ENCODE peak calls at places on chromosomes 5 and 9, in nine cellular contexts. One of them, this sample, is unnamed.

GRCh38 chr5:128038641-128039040 is 44.9 kb upstream of the SLC12A2 start:
- DNase-seq in nephron progenitor cell: no peak
- DNase-seq in glutamatergic neuron: no peak
- DNase-seq in neural crest cell: no peak
- DNase-seq in lower leg skin: no peak
- DNase-seq in MCF 10A: peak; percentile 32
- DNase-seq in GM12864: no peak
- DNase-seq in WERI-Rb-1: no peak
- DNase-seq in AG04449: no peak
- DNase-seq in this sample: no peak

GRCh38 chr9:97518909-97519307 is 17.4 kb downstream of the TMOD1 start:
- DNase-seq in nephron progenitor cell: peak; percentile 29
- DNase-seq in glutamatergic neuron: no peak
- DNase-seq in neural crest cell: no peak
- DNase-seq in lower leg skin: peak; percentile 35
- DNase-seq in MCF 10A: peak; percentile 40
- DNase-seq in GM12864: no peak
- DNase-seq in WERI-Rb-1: no peak
- DNase-seq in AG04449: peak; percentile 31
- DNase-seq in this sample: no peak

GRCh38 chr5:108375768-108376167 is 6.1 kb downstream of the FBXL17 start:
- DNase-seq in nephron progenitor cell: no peak
- DNase-seq in glutamatergic neuron: no peak
- DNase-seq in neural crest cell: no peak
- DNase-seq in lower leg skin: no peak
- DNase-seq in MCF 10A: no peak
- DNase-seq in GM12864: no peak
- DNase-seq in WERI-Rb-1: no peak
- DNase-seq in AG04449: no peak
- DNase-seq in this sample: no peak

GRCh38 chr9:121755581-121755980 is 104.1 kb downstream of the DAB2IP start:
- DNase-seq in nephron progenitor cell: no peak
- DNase-seq in glutamatergic neuron: no peak
- DNase-seq in neural crest cell: no peak
- DNase-seq in lower leg skin: no peak
- DNase-seq in MCF 10A: no peak
- DNase-seq in GM12864: no peak
- DNase-seq in WERI-Rb-1: no peak
- DNase-seq in AG04449: no peak
- DNase-seq in this sample: no peak

GRCh38 chr9:89370593-89370992 is 52.3 kb downstream of the SECISBP2 start:
- DNase-seq in nephron progenitor cell: no peak
- DNase-seq in glutamatergic neuron: no peak
- DNase-seq in neural crest cell: no peak
- DNase-seq in lower leg skin: no peak
- DNase-seq in MCF 10A: no peak
- DNase-seq in GM12864: no peak
- DNase-seq in WERI-Rb-1: no peak
- DNase-seq in AG04449: no peak
- DNase-seq in this sample: no peak

GRCh38 chr5:131221888-131222287 is 42.0 kb upstream of the CDC42SE2 start:
- DNase-seq in nephron progenitor cell: no peak
- DNase-seq in glutamatergic neuron: no peak
- DNase-seq in neural crest cell: no peak
- DNase-seq in lower leg skin: no peak
- DNase-seq in MCF 10A: peak; percentile 41
- DNase-seq in GM12864: no peak
- DNase-seq in WERI-Rb-1: no peak
- DNase-seq in AG04449: no peak
- DNase-seq in this sample: no peak

GRCh38 chr5:139650689-139651501 is 2.7 kb downstream of the CXXC5 start:
- DNase-seq in nephron progenitor cell: peak; percentile 56
- DNase-seq in glutamatergic neuron: no peak
- DNase-seq in neural crest cell: no peak
- DNase-seq in lower leg skin: no peak
- DNase-seq in MCF 10A: no peak
- DNase-seq in GM12864: no peak
- DNase-seq in WERI-Rb-1: peak; percentile 59
- DNase-seq in AG04449: no peak
- DNase-seq in this sample: peak; percentile 16

GRCh38 chr5:133269707-133270106 is 217.9 kb downstream of the HSPA4 start:
- DNase-seq in nephron progenitor cell: no peak
- DNase-seq in glutamatergic neuron: no peak
- DNase-seq in neural crest cell: no peak
- DNase-seq in lower leg skin: no peak
- DNase-seq in MCF 10A: no peak
- DNase-seq in GM12864: no peak
- DNase-seq in WERI-Rb-1: no peak
- DNase-seq in AG04449: no peak
- DNase-seq in this sample: no peak

GRCh38 chr9:108779506-108779905 is 76.3 kb downstream of the ACTL7B start:
- DNase-seq in nephron progenitor cell: no peak
- DNase-seq in glutamatergic neuron: no peak
- DNase-seq in neural crest cell: no peak
- DNase-seq in lower leg skin: no peak
- DNase-seq in MCF 10A: no peak
- DNase-seq in GM12864: no peak
- DNase-seq in WERI-Rb-1: no peak
- DNase-seq in AG04449: no peak
- DNase-seq in this sample: no peak

GRCh38 chr5:176700239-176700847 is 53.1 kb downstream of the TSPAN17 start:
- DNase-seq in nephron progenitor cell: peak; percentile 44
- DNase-seq in glutamatergic neuron: peak; percentile 70
- DNase-seq in neural crest cell: peak; percentile 16
- DNase-seq in lower leg skin: no peak
- DNase-seq in MCF 10A: no peak
- DNase-seq in GM12864: no peak
- DNase-seq in WERI-Rb-1: peak; percentile 73
- DNase-seq in AG04449: no peak
- DNase-seq in this sample: no peak

GRCh38 chr9:136314944-136315343 is 11.1 kb upstream of the CCDC187 start:
- DNase-seq in nephron progenitor cell: no peak
- DNase-seq in glutamatergic neuron: no peak
- DNase-seq in neural crest cell: no peak
- DNase-seq in lower leg skin: no peak
- DNase-seq in MCF 10A: no peak
- DNase-seq in GM12864: no peak
- DNase-seq in WERI-Rb-1: no peak
- DNase-seq in AG04449: no peak
- DNase-seq in this sample: no peak
- TF ChIP-seq CTCF in nephron progenitor cell: no peak
- TF ChIP-seq CTCF in glutamatergic neuron: no peak
- TF ChIP-seq CTCF in neural crest cell: no peak
- TF ChIP-seq CTCF in lower leg skin: no peak
- TF ChIP-seq CTCF in MCF 10A: no peak
- TF ChIP-seq CTCF in GM12864: no peak
- TF ChIP-seq CTCF in WERI-Rb-1: no peak
- TF ChIP-seq CTCF in AG04449: no peak
- TF ChIP-seq CTCF in this sample: no peak

GRCh38 chr9:69292078-69292477 is 32.9 kb upstream of the ENTREP1 start:
- DNase-seq in nephron progenitor cell: no peak
- DNase-seq in glutamatergic neuron: no peak
- DNase-seq in neural crest cell: no peak
- DNase-seq in lower leg skin: no peak
- DNase-seq in MCF 10A: no peak
- DNase-seq in GM12864: no peak
- DNase-seq in WERI-Rb-1: no peak
- DNase-seq in AG04449: no peak
- DNase-seq in this sample: no peak
- TF ChIP-seq CTCF in nephron progenitor cell: no peak
- TF ChIP-seq CTCF in glutamatergic neuron: no peak
- TF ChIP-seq CTCF in neural crest cell: no peak
- TF ChIP-seq CTCF in lower leg skin: no peak
- TF ChIP-seq CTCF in MCF 10A: no peak
- TF ChIP-seq CTCF in GM12864: no peak
- TF ChIP-seq CTCF in WERI-Rb-1: no peak
- TF ChIP-seq CTCF in AG04449: no peak
- TF ChIP-seq CTCF in this sample: no peak

DNA sequence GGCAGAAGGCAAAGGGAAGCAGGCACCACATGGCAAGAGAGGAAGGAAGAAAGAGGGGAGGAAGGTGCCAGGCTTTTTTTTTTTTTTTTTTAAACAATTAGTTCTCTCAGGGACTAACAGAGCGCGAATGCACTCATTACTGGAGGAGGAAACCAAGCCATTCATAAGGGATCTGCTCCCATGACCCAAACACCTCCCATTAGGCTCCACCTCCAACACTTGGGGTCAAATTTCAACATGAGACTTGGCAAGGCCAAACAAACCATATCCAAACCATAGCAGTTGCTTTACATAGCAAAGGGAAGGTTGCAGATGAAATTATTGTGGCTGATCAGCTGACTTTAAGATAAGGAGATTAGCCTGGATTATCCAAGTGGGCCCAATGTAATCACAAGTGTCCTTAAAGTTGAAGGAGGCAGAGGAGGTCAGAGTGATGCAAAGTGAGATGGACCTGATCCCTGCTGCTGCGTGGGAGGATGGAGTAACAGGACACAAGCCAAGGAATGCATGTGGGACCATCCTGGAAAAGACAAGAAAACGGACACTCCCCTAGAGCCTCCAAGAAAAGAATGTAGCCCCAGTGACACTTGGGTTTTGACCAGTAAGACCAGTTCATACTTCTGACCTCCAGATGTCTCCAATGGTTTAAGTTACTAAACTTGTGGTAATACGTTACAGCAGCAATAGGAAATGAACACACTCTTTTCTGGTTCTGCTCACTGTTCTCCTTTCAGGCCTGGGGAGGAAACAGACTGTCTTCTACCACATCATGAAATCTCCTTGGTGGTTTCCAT is 167.3 kb downstream of the GNAQ start:
- DNase-seq in nephron progenitor cell: no peak
- DNase-seq in glutamatergic neuron: no peak
- DNase-seq in neural crest cell: no peak
- DNase-seq in lower leg skin: no peak
- DNase-seq in MCF 10A: no peak
- DNase-seq in GM12864: no peak
- DNase-seq in WERI-Rb-1: peak; percentile 39
- DNase-seq in AG04449: no peak
- DNase-seq in this sample: no peak
- TF ChIP-seq CTCF in nephron progenitor cell: no peak
- TF ChIP-seq CTCF in glutamatergic neuron: no peak
- TF ChIP-seq CTCF in neural crest cell: no peak
- TF ChIP-seq CTCF in lower leg skin: no peak
- TF ChIP-seq CTCF in MCF 10A: no peak
- TF ChIP-seq CTCF in GM12864: no peak
- TF ChIP-seq CTCF in WERI-Rb-1: no peak
- TF ChIP-seq CTCF in AG04449: no peak
- TF ChIP-seq CTCF in this sample: no peak

GRCh38 chr5:80082731-80083114 is 47.6 kb downstream of the THBS4 start:
- DNase-seq in nephron progenitor cell: peak; percentile 65
- DNase-seq in glutamatergic neuron: peak; percentile 92
- DNase-seq in neural crest cell: peak; percentile 33
- DNase-seq in lower leg skin: peak; percentile 21
- DNase-seq in MCF 10A: peak; percentile 75
- DNase-seq in GM12864: no peak
- DNase-seq in WERI-Rb-1: peak; percentile 83
- DNase-seq in AG04449: no peak
- DNase-seq in this sample: no peak
- TF ChIP-seq CTCF in nephron progenitor cell: peak; percentile 85
- TF ChIP-seq CTCF in glutamatergic neuron: peak; percentile 87
- TF ChIP-seq CTCF in neural crest cell: peak; percentile 72
- TF ChIP-seq CTCF in lower leg skin: no peak
- TF ChIP-seq CTCF in MCF 10A: peak; percentile 98
- TF ChIP-seq CTCF in GM12864: peak; percentile 71
- TF ChIP-seq CTCF in WERI-Rb-1: peak; percentile 73
- TF ChIP-seq CTCF in AG04449: peak; percentile 88
- TF ChIP-seq CTCF in this sample: no peak

DNA sequence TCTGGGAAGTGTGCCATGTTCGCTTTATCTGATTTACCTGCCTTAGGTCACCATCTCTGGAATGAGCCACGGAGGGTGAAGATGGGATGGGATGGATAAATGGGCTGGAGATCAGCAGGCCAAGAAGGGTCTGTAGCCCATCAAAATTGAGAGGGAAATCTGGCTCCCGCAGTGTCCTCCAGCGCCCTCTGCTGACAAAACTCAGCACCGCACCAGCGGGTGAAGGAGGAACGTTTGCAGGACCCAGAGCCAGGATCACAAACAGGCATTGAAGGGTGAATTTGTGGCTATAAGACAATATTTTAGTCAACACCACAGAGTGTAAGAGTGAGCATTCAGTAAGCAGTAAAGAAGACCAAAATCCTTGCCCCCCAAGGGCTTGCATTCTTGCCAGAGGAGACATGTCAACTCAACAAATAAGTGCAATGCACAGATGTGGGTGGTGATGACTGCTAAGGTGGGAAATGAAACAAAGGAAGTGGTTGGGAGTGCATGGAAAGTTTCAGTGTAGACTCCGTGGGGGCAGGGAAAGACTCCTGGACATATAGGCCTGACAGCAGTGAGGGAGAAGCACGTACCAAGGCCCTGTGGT is 124.4 kb downstream of the TENT4A start:
- DNase-seq in nephron progenitor cell: peak; percentile 23
- DNase-seq in glutamatergic neuron: peak; percentile 59
- DNase-seq in neural crest cell: peak; percentile 35
- DNase-seq in lower leg skin: no peak
- DNase-seq in MCF 10A: peak; percentile 43
- DNase-seq in GM12864: no peak
- DNase-seq in WERI-Rb-1: peak; percentile 55
- DNase-seq in AG04449: no peak
- DNase-seq in this sample: no peak
- TF ChIP-seq CTCF in nephron progenitor cell: peak; percentile 22
- TF ChIP-seq CTCF in glutamatergic neuron: peak; percentile 60
- TF ChIP-seq CTCF in neural crest cell: peak; percentile 59
- TF ChIP-seq CTCF in lower leg skin: no peak
- TF ChIP-seq CTCF in MCF 10A: peak; percentile 65
- TF ChIP-seq CTCF in GM12864: peak; percentile 93
- TF ChIP-seq CTCF in WERI-Rb-1: peak; percentile 82
- TF ChIP-seq CTCF in AG04449: peak; percentile 45
- TF ChIP-seq CTCF in this sample: no peak

GRCh38 chr9:8856686-8857329 is 1057.2 kb upstream of the DMAC1 start:
- DNase-seq in nephron progenitor cell: peak; percentile 28
- DNase-seq in glutamatergic neuron: no peak
- DNase-seq in neural crest cell: no peak
- DNase-seq in lower leg skin: no peak
- DNase-seq in MCF 10A: no peak
- DNase-seq in GM12864: no peak
- DNase-seq in WERI-Rb-1: no peak
- DNase-seq in AG04449: no peak
- DNase-seq in this sample: no peak
- TF ChIP-seq CTCF in nephron progenitor cell: no peak
- TF ChIP-seq CTCF in glutamatergic neuron: no peak
- TF ChIP-seq CTCF in neural crest cell: peak; percentile 39
- TF ChIP-seq CTCF in lower leg skin: no peak
- TF ChIP-seq CTCF in MCF 10A: no peak
- TF ChIP-seq CTCF in GM12864: no peak
- TF ChIP-seq CTCF in WERI-Rb-1: no peak
- TF ChIP-seq CTCF in AG04449: no peak
- TF ChIP-seq CTCF in this sample: no peak

DNA sequence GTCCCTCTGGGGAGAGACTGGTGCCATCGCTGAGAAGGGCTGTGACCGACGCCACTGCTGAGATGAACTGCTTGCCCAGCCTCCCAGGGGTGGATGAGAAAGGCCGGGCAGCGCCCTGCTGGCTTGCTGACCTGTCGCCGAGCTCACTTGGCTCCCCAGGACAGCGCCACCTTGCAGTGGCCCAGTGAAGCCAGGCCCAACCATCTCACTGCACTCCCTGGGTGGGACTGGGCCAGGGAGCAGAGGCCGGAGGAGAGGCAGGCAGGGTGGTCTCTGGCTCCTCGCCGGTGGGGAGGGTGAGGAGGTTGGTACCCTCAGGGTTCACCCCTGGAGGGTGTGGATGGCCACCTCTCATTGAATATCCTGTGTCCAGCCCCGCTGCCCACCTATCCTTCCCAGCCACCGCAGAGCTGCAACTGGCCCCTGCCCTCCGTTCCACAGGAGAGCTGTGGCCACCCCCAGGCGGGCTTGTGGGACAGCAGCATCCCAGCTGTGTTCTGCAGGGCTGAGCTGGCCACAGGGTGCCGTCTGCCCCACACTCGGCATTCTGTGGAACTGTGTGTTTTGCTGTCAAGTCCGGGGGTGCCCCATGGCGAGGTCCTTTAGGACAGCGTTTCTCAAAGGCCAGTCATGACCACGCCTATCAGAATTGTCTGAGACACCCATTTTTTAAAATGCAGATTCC is 41.0 kb upstream of the FCN2 start:
- DNase-seq in nephron progenitor cell: peak; percentile 21
- DNase-seq in glutamatergic neuron: peak; percentile 34
- DNase-seq in neural crest cell: no peak
- DNase-seq in lower leg skin: no peak
- DNase-seq in MCF 10A: no peak
- DNase-seq in GM12864: no peak
- DNase-seq in WERI-Rb-1: peak; percentile 42
- DNase-seq in AG04449: no peak
- DNase-seq in this sample: no peak
- TF ChIP-seq CTCF in nephron progenitor cell: peak; percentile 7
- TF ChIP-seq CTCF in glutamatergic neuron: no peak
- TF ChIP-seq CTCF in neural crest cell: no peak
- TF ChIP-seq CTCF in lower leg skin: no peak
- TF ChIP-seq CTCF in MCF 10A: no peak
- TF ChIP-seq CTCF in GM12864: no peak
- TF ChIP-seq CTCF in WERI-Rb-1: peak; percentile 78
- TF ChIP-seq CTCF in AG04449: no peak
- TF ChIP-seq CTCF in this sample: no peak

This sample was measured in activated B cell treated with CpG ODN at 0.5 μM for 24 hours.